ENCODE peak calls at places on chromosomes 12 and 14, in seven cellular contexts. Z is K562, Q is HCT116, R is Panc1, Y is HL-60, P is esophagus muscularis mucosa, E is upper lobe of left lung. K is an unnamed sample.

GRCh38 chr12:47687636-47688035 is 18.2 kb downstream of the RPAP3 start:
- DNase-seq in Z (no peak), Q (no peak), R (no peak), Y (no peak), P (no peak), E (no peak), K (no peak)

GRCh38 chr14:63343878-63344277 is 25.1 kb upstream of the GPHB5 start:
- DNase-seq in Z (no peak), Q (no peak), R (no peak), Y (no peak), P (no peak), E (no peak), K (no peak)

GRCh38 chr12:66960704-66961690 is 282.1 kb upstream of the GRIP1 start:
- DNase-seq in Z (no peak), Q (no peak), R (no peak), Y (no peak), P (no peak), E (no peak), K (no peak)

GRCh38 chr14:80095623-80096022 is 115.7 kb downstream of the DIO2 start:
- DNase-seq in Z (no peak), Q (no peak), R (no peak), Y (no peak), P (no peak), E (no peak), K (no peak)

GRCh38 chr12:752673-753400 is 458 bp downstream of the WNK1 start:
- DNase-seq in Z (peak), Q (no peak), R (no peak), Y (no peak), P (no peak), E (peak), K (no peak)

GRCh38 chr12:101908395-101908794 is 31.0 kb downstream of the DRAM1 start:
- DNase-seq in Z (no peak), Q (no peak), R (no peak), Y (no peak), P (no peak), E (no peak), K (no peak)

GRCh38 chr14:96104469-96105057 is 65.4 kb downstream of the C14orf132 start:
- DNase-seq in Z (no peak), Q (no peak), R (no peak), Y (no peak), P (peak), E (peak), K (peak)

GRCh38 chr14:55102141-55102547 is 26.9 kb upstream of the LGALS3 start:
- DNase-seq in Z (no peak), Q (no peak), R (peak), Y (peak), P (peak), E (peak), K (peak)

GRCh38 chr12:52912711-52913423 is 8.0 kb upstream of the KRT8 start:
- DNase-seq in Z (no peak), Q (no peak), R (no peak), Y (no peak), P (no peak), E (no peak), K (no peak)

GRCh38 chr12:46693518-46693917 is 132.3 kb downstream of the SLC38A4 start:
- DNase-seq in Z (no peak), Q (no peak), R (no peak), Y (no peak), P (no peak), E (no peak), K (no peak)

GRCh38 chr12:92802906-92803305 is 100.1 kb downstream of the PLEKHG7 start:
- DNase-seq in Z (no peak), Q (no peak), R (no peak), Y (no peak), P (no peak), E (no peak), K (no peak)

GRCh38 chr14:105866841-105867321 is 340.5 kb downstream of the TMEM121 start:
- DNase-seq in Z (no peak), Q (no peak), R (no peak), Y (no peak), P (no peak), E (peak), K (no peak)

GRCh38 chr14:90687680-90688079 is 128.6 kb downstream of the TTC7B start:
- DNase-seq in Z (no peak), Q (no peak), R (no peak), Y (no peak), P (no peak), E (no peak), K (no peak)

GRCh38 chr14:88937706-88938105 is 113.3 kb downstream of the TTC8 start:
- DNase-seq in Z (no peak), Q (no peak), R (no peak), Y (no peak), P (no peak), E (no peak), K (no peak)

GRCh38 chr12:42865282-42865681 is 275.7 kb upstream of the PRICKLE1 start:
- DNase-seq in Z (no peak), Q (no peak), R (no peak), Y (no peak), P (no peak), E (no peak), K (no peak)
- TF ChIP-seq POLR2AphosphoS5 in Z (no peak), Q (no peak), R (no peak), Y (no peak), P (peak), E (no peak), K (no peak)

DNA sequence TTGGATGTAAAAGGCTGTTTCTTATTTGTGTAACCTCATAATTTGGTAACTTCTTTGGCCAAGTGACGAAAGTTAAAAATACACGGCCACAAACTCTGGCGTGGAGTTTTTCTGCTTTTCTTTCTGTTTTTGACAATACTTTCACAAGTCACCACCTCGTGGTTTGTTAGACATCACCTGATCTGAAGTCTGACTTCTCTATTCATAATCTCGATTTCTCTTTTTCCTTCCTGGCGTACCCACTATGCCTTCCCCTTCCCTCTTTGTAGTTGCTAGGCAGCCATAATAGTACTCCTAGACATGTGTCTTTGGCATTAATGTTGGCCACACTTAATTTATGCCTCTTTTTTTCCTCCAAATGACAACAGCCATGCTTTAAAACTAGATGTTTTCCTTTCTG is 97.6 kb downstream of the POLR3B start:
- DNase-seq in Z (no peak), Q (no peak), R (no peak), Y (peak), P (no peak), E (no peak), K (no peak)
- H3K4me3 ChIP-seq in Z (no peak), Q (no peak), R (no peak), Y (no peak), P (no peak), E (no peak), K (no peak)

GRCh38 chr12:109591041-109591440 is 17.4 kb downstream of the MVK start:
- DNase-seq in Z (no peak), Q (no peak), R (no peak), Y (no peak), P (no peak), E (no peak), K (no peak)

GRCh38 chr12:109590566-109590965 is 17.0 kb downstream of the MVK start:
- DNase-seq in Z (no peak), Q (no peak), R (no peak), Y (no peak), P (no peak), E (no peak), K (no peak)

GRCh38 chr12:109594566-109595317 is 21.1 kb downstream of the MVK start:
- DNase-seq in Z (no peak), Q (no peak), R (no peak), Y (no peak), P (no peak), E (no peak), K (no peak)

GRCh38 chr12:109592905-109593272 is 19.3 kb downstream of the MVK start:
- DNase-seq in Z (no peak), Q (no peak), R (no peak), Y (no peak), P (no peak), E (no peak), K (no peak)

GRCh38 chr12:109592195-109592904 is 18.8 kb downstream of the MVK start:
- DNase-seq in Z (no peak), Q (no peak), R (no peak), Y (no peak), P (no peak), E (no peak), K (no peak)
- TF ChIP-seq CTCF in Z (no peak), Q (no peak), R (no peak), Y (no peak), P (no peak), E (no peak), K (no peak)

GRCh38 chr14:93010543-93011541 is 87.9 kb downstream of the CHGA start:
- DNase-seq in Z (peak), Q (no peak), R (no peak), Y (no peak), P (no peak), E (no peak), K (no peak)
- TF ChIP-seq POLR2AphosphoS5 in Z (no peak), Q (no peak), R (no peak), Y (no peak), P (no peak), E (peak), K (no peak)

GRCh38 chr12:25960926-25961325 is 2.4 kb downstream of the RASSF8 start:
- DNase-seq in Z (no peak), Q (no peak), R (no peak), Y (no peak), P (no peak), E (no peak), K (no peak)
- H3K4me3 ChIP-seq in Z (no peak), Q (no peak), R (peak), Y (no peak), P (no peak), E (peak), K (no peak)

DNA sequence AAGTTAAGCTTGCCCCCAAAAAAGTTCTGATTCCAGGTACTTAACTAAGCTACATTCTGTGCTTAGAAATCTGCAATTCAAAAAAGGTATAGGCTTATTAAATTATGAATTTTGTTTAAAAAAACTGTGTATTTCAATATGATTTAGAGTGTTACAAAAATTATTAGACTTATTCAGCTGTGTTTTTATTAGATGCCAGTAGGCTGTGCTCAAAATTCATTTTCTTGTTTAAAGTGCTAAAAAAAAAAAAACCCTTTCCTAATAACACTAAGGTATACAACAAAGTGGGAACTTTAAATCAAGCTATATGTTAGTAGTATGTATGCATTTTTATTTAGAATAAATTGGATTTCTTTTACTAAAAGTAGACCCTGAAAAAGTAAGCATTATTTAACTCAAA is 25.0 kb downstream of the LRRC9 start:
- DNase-seq in Z (no peak), Q (no peak), R (no peak), Y (no peak), P (no peak), E (no peak), K (no peak)
- TF ChIP-seq CTCF in Z (no peak), Q (no peak), R (no peak), Y (no peak), P (no peak), E (no peak), K (no peak)

GRCh38 chr12:70854871-70855578 is 65.5 kb downstream of the PTPRR start:
- DNase-seq in Z (no peak), Q (no peak), R (no peak), Y (no peak), P (no peak), E (no peak), K (no peak)

GRCh38 chr12:70854138-70854537 is 66.4 kb downstream of the PTPRR start:
- DNase-seq in Z (no peak), Q (no peak), R (no peak), Y (no peak), P (no peak), E (no peak), K (no peak)

GRCh38 chr12:70852416-70853150 is 68.0 kb downstream of the PTPRR start:
- DNase-seq in Z (no peak), Q (no peak), R (no peak), Y (no peak), P (no peak), E (no peak), K (no peak)

GRCh38 chr12:70849265-70849960 is 71.1 kb downstream of the PTPRR start:
- DNase-seq in Z (no peak), Q (peak), R (no peak), Y (no peak), P (no peak), E (no peak), K (no peak)

DNA sequence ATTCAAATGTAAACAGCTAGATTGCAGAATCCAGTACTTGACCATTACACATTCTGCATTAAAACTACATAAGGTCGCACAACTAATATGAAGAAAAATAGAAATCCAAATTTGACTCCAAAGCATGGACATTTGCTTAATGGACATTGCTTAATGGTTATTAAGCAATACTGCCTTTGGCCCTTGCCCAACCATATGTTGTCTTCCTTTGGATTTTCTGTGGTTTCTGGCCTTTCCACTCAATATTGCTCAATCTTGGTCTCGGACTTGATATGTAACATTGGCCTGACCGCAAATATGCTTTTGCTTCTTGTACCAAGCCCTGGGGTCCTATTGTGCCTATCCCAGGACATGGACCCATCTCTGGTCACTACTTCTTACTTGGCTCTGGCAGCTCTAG is 67.2 kb downstream of the PTPRR start:
- DNase-seq in Z (no peak), Q (no peak), R (no peak), Y (no peak), P (no peak), E (no peak), K (no peak)
- TF ChIP-seq POLR2AphosphoS5 in Z (no peak), Q (no peak), R (no peak), Y (no peak), P (peak), E (peak), K (no peak)